ENCODE peak calls at places on chromosomes 16 and 17, in six cellular contexts. A is mammary epithelial cell, J is thoracic aorta, B is fibroblast of the aortic adventitia, V is endodermal cell, R is prostate gland. U is an unnamed sample.

GRCh38 chr16:30092373-30093010 is 768 bp upstream of the TBX6 start:
- DNase-seq in A (no peak), J (no peak), B (peak), V (peak), R (peak), U (peak)

GRCh38 chr16:2981177-2981898 is 1.1 kb upstream of the PKMYT1 start:
- DNase-seq in A (no peak), J (no peak), B (no peak), V (peak), R (no peak), U (no peak)

GRCh38 chr17:47077576-47077975 is 98.5 kb upstream of the RPRML start:
- DNase-seq in A (peak), J (no peak), B (no peak), V (no peak), R (no peak), U (no peak)

GRCh38 chr17:1490643-1491405 is 1.7 kb downstream of the MYO1C start:
- DNase-seq in A (peak), J (no peak), B (peak), V (peak), R (peak), U (no peak)

GRCh38 chr16:8905168-8905762 is 23.1 kb downstream of the LITAFD start:
- DNase-seq in A (no peak), J (no peak), B (peak), V (no peak), R (no peak), U (no peak)

GRCh38 chr17:29140051-29140582 is 40.1 kb downstream of the MYO18A start:
- DNase-seq in A (peak), J (peak), B (peak), V (peak), R (peak), U (peak)

GRCh38 chr16:57556941-57557541 is 14.6 kb downstream of the ADGRG5 start:
- DNase-seq in A (no peak), J (no peak), B (no peak), V (peak), R (no peak), U (no peak)

GRCh38 chr17:50630524-50631194 is 4.0 kb upstream of the ABCC3 start:
- DNase-seq in A (peak), J (no peak), B (no peak), V (peak), R (peak), U (no peak)

GRCh38 chr16:79110953-79111352 is 489.6 kb downstream of the MAF start:
- DNase-seq in A (no peak), J (no peak), B (no peak), V (peak), R (no peak), U (no peak)

GRCh38 chr16:23682181-23682580 is 3.5 kb downstream of the PLK1 start:
- DNase-seq in A (no peak), J (no peak), B (peak), V (no peak), R (no peak), U (no peak)

GRCh38 chr16:3618782-3619166 is 7.4 kb upstream of the SLX4 start:
- DNase-seq in A (peak), J (no peak), B (no peak), V (no peak), R (no peak), U (no peak)

GRCh38 chr16:73154063-73154870 is 106.3 kb upstream of the ZFHX3 start:
- DNase-seq in A (no peak), J (no peak), B (peak), V (no peak), R (no peak), U (peak)

GRCh38 chr17:41352597-41353366 is 2.2 kb upstream of the KRT33A start:
- DNase-seq in A (peak), J (no peak), B (no peak), V (peak), R (no peak), U (no peak)

GRCh38 chr17:40596261-40596919 is 31.1 kb upstream of the CCR7 start:
- DNase-seq in A (peak), J (no peak), B (no peak), V (peak), R (no peak), U (no peak)

GRCh38 chr17:38604479-38605229 is 1.1 kb downstream of the SRCIN1 start:
- DNase-seq in A (no peak), J (no peak), B (no peak), V (peak), R (no peak), U (no peak)

GRCh38 chr17:28842282-28843012 is at the start of gene FAM222B:
- DNase-seq in A (peak), J (peak), B (peak), V (peak), R (peak), U (peak)

GRCh38 chr16:4692460-4693295 is 684 bp upstream of the NUDT16L1 start:
- DNase-seq in A (no peak), J (no peak), B (peak), V (peak), R (no peak), U (peak)

GRCh38 chr16:58832496-58832895 is 98.4 kb upstream of the GOT2 start:
- DNase-seq in A (no peak), J (no peak), B (no peak), V (no peak), R (no peak), U (no peak)

DNA sequence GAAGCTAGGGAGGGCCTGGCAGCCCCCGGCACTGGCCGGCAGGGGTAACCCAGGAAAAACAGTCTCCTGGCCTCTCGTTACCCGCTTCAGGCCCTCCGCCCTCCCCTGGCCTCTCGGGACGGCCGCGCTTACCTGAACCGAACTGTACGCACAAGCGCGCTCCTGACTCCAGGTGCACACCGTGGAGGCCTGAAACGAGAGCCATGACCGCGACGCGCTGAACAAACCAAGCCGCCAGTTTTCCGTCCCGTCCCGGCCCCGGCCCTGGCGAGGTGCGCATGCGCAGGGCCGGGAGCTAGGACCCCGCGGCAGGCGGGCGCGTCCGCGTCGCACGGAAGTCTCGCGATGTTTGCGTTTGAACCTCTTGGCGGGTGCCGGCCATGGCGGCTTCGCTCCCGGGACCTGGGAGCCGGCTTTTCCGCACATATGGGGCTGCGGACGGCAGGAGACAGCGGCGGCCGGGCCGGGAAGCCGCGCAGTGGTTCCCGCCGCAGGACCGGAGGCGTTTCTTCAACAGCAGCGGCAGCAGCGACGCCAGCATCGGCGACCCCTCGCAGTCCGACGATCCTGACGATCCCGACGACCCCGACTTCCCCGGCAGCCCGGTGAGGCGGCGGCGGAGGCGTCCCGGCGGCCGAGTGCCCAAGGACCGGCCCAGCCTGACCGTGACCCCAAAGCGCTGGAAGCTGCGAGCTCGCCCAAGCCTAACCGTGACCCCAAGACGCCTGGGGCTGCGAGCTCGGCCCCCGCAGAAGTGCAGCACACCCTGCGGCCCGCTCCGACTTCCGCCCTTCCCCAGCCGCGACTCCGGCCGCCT is at the start of gene HASPIN:
- DNase-seq in A (peak), J (peak), B (peak), V (peak), R (peak), U (peak)
- TF ChIP-seq CTCF in A (peak), J (peak), B (peak), V (peak), R (peak), U (peak)

GRCh38 chr17:17820046-17820445 is 16.7 kb downstream of the SREBF1 start:
- DNase-seq in A (no peak), J (no peak), B (no peak), V (no peak), R (no peak), U (no peak)

GRCh38 chr17:17819111-17819510 is 17.7 kb downstream of the SREBF1 start:
- DNase-seq in A (no peak), J (no peak), B (no peak), V (no peak), R (no peak), U (no peak)

GRCh38 chr17:17820457-17821158 is 16.2 kb downstream of the SREBF1 start:
- DNase-seq in A (no peak), J (no peak), B (no peak), V (no peak), R (no peak), U (no peak)

GRCh38 chr17:17818088-17818526 is 18.7 kb downstream of the SREBF1 start:
- DNase-seq in A (no peak), J (no peak), B (peak), V (peak), R (peak), U (no peak)

GRCh38 chr17:17819561-17819995 is 17.2 kb downstream of the SREBF1 start:
- DNase-seq in A (peak), J (no peak), B (peak), V (peak), R (peak), U (peak)
- TF ChIP-seq CTCF in A (no peak), J (no peak), B (no peak), V (no peak), R (no peak), U (no peak)

GRCh38 chr17:76000755-76001521 is at the start of gene CDK3:
- DNase-seq in A (no peak), J (no peak), B (no peak), V (no peak), R (no peak), U (no peak)
- TF ChIP-seq CTCF in A (no peak), J (no peak), B (no peak), V (no peak), R (no peak), U (no peak)

GRCh38 chr16:680967-681745 is 946 bp downstream of the STUB1 start:
- DNase-seq in A (peak), J (no peak), B (peak), V (peak), R (no peak), U (no peak)
- TF ChIP-seq CTCF in A (no peak), J (no peak), B (no peak), V (peak), R (no peak), U (no peak)

DNA sequence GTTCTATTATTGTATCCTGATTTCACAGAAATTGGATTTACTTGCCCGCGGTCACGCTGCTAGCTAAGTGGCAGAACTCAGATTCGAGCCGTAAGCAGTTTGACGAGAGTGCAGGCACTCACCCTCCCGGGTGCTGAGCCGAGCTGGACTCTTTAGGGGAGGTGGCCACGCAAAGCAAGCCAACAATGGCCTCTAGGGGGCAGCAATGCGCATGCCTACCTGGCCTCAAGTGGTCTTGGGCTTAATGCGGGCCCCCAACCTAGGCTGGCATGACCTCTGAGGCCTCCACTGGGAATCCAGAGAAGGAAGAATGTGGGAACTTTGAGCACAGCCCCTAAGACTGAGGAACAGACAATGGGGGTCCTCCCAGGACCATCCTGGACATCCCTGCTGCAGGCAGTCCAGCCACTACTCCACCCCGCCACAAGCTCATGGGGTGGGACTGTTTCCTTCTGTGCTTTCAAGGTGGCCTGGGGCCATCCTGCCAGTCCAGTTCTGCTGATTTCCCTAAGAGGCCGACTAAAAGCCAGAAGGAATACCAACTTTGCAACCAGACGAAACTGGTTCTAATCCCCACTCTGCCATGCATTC is 276.5 kb downstream of the XYLT1 start:
- DNase-seq in A (no peak), J (no peak), B (peak), V (peak), R (peak), U (no peak)
- TF ChIP-seq CTCF in A (peak), J (peak), B (peak), V (peak), R (peak), U (peak)

GRCh38 chr17:42773290-42774035 is at the start of gene VPS25:
- DNase-seq in A (peak), J (no peak), B (peak), V (peak), R (peak), U (peak)
- TF ChIP-seq CTCF in A (no peak), J (no peak), B (peak), V (peak), R (peak), U (no peak)

GRCh38 chr16:25709182-25709581 is 17.4 kb downstream of the HS3ST4 start:
- DNase-seq in A (no peak), J (no peak), B (no peak), V (peak), R (no peak), U (no peak)

GRCh38 chr16:25713785-25714570 is 22.2 kb downstream of the HS3ST4 start:
- DNase-seq in A (no peak), J (no peak), B (no peak), V (no peak), R (no peak), U (no peak)

GRCh38 chr16:25707553-25707952 is 15.8 kb downstream of the HS3ST4 start:
- DNase-seq in A (no peak), J (no peak), B (no peak), V (no peak), R (no peak), U (no peak)

GRCh38 chr16:25707982-25708583 is 16.3 kb downstream of the HS3ST4 start:
- DNase-seq in A (peak), J (no peak), B (peak), V (peak), R (no peak), U (no peak)
- TF ChIP-seq CTCF in A (peak), J (no peak), B (no peak), V (peak), R (peak), U (no peak)

GRCh38 chr17:77649717-77650211 is 308.7 kb upstream of the TNRC6C start:
- DNase-seq in A (peak), J (no peak), B (peak), V (peak), R (no peak), U (no peak)
- TF ChIP-seq CTCF in A (peak), J (no peak), B (no peak), V (no peak), R (no peak), U (no peak)

DNA sequence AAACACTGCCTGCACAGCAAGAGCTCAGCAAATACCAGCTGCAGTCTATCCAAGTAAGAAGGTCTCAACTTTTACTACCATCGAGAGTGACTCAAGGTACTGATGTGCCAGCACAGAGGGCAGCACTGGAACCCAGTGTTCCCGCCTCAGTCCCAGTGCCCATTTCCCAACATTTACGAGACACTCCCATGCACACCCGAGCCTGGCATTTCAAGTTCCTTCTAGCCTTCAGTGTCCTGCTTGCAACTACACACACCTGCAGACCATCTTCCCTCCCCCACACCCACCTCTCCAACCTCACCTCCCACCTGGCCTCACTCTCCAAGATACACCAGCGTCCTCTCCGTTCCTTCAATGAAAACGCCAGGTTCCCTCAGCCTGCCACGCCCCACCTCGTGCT is 3.2 kb downstream of the KLHDC4 start:
- DNase-seq in A (no peak), J (no peak), B (no peak), V (no peak), R (peak), U (no peak)
- TF ChIP-seq CTCF in A (no peak), J (no peak), B (no peak), V (no peak), R (no peak), U (no peak)

GRCh38 chr17:11627301-11627700 is 29.0 kb downstream of the DNAH9 start:
- DNase-seq in A (no peak), J (no peak), B (no peak), V (no peak), R (no peak), U (no peak)

GRCh38 chr17:11628831-11629230 is 30.6 kb downstream of the DNAH9 start:
- DNase-seq in A (no peak), J (no peak), B (no peak), V (no peak), R (no peak), U (no peak)

GRCh38 chr17:11624968-11625367 is 26.7 kb downstream of the DNAH9 start:
- DNase-seq in A (no peak), J (no peak), B (no peak), V (no peak), R (no peak), U (no peak)

GRCh38 chr17:11625878-11626277 is 27.6 kb downstream of the DNAH9 start:
- DNase-seq in A (no peak), J (no peak), B (no peak), V (no peak), R (no peak), U (no peak)

DNA sequence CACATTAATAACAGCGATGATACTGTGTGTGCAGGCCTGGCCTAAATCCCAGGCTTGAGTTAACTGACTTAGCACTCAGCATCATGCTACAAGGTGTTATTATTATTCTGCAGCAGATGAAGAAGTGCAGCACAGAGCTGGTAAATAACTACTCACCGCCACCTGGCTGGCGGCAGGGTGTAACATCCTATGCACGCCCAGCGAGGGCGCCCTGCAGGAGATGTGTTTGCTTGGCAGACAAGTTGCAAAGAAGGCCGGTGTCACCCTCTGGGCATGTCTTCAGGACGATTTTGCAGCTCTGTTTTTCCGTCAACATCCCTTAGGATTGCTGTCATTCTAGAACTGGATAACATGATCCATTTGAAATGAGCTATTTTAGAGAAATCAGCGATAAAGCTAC is 30.1 kb downstream of the DNAH9 start:
- DNase-seq in A (no peak), J (no peak), B (no peak), V (peak), R (no peak), U (no peak)
- TF ChIP-seq CTCF in A (no peak), J (no peak), B (no peak), V (peak), R (no peak), U (no peak)

U was measured in ascending aorta.